ENCODE peak calls at places on chromosomes 7 and 10, in four cellular contexts. X is endothelial cell of umbilical vein, U is mammary epithelial cell, R is SK-MEL-5. Y is an unnamed sample.

GRCh38 chr10:58641708-58642107 is 129.0 kb downstream of the BICC1 start:
- DNase-seq in X (no peak), U (peak), R (no peak), Y (no peak)

GRCh38 chr7:44712012-44712411 is 36.6 kb upstream of the ZMIZ2 start:
- DNase-seq in R (no peak), X (no peak), U (no peak), Y (no peak)

GRCh38 chr10:113663142-113663541 is 699 bp downstream of the NRAP start:
- DNase-seq in X (no peak), R (no peak), U (no peak), Y (no peak)

GRCh38 chr10:6296456-6297214 is 93.9 kb downstream of the PFKFB3 start:
- DNase-seq in X (no peak), U (no peak), R (no peak), Y (peak)

GRCh38 chr10:81984428-81984827 is 109.4 kb downstream of the NRG3 start:
- DNase-seq in R (no peak), X (no peak), U (no peak), Y (no peak)

GRCh38 chr10:69816963-69817605 is 15.4 kb downstream of the COL13A1 start:
- DNase-seq in R (no peak), X (no peak), U (no peak), Y (no peak)

GRCh38 chr10:23034790-23035189 is 60.6 kb upstream of the MSRB2 start:
- DNase-seq in R (no peak), X (no peak), U (no peak), Y (no peak)

GRCh38 chr7:77866791-77867190 is 68.2 kb downstream of the PHTF2 start:
- DNase-seq in X (peak), R (peak), U (peak), Y (peak)

GRCh38 chr10:96370575-96371157 is 11.9 kb upstream of the OPALIN start:
- DNase-seq in R (peak), X (peak), U (peak), Y (peak)

GRCh38 chr7:50369408-50370026 is 65.0 kb downstream of the IKZF1 start:
- DNase-seq in U (peak), X (peak), R (peak), Y (peak)

GRCh38 chr7:83038787-83039186 is 123.9 kb downstream of the PCLO start:
- DNase-seq in X (no peak), U (no peak), R (no peak), Y (no peak)

GRCh38 chr7:132386249-132386681 is 190.0 kb downstream of the PLXNA4 start:
- DNase-seq in X (peak), R (no peak), U (no peak), Y (no peak)

GRCh38 chr10:76675951-76676587 is 961.5 kb downstream of the KCNMA1 start:
- DNase-seq in X (no peak), U (peak), R (peak), Y (no peak)

GRCh38 chr7:4665661-4666060 is 16.4 kb upstream of the FOXK1 start:
- DNase-seq in X (peak), R (no peak), U (peak), Y (no peak)

GRCh38 chr10:28236641-28237040 is 66.2 kb downstream of the MPP7 start:
- DNase-seq in R (no peak), X (no peak), U (no peak), Y (no peak)

GRCh38 chr10:101064415-101065030 is 2.7 kb downstream of the KAZALD1 start:
- DNase-seq in U (no peak), R (no peak), X (no peak), Y (no peak)

GRCh38 chr10:11012880-11013279 is 4.8 kb upstream of the CELF2 start:
- DNase-seq in X (no peak), U (no peak), R (no peak), Y (no peak)

GRCh38 chr10:25048463-25048862 is 32.1 kb downstream of the THNSL1 start:
- DNase-seq in R (no peak), U (no peak), X (no peak), Y (no peak)

GRCh38 chr7:137572071-137572784 is 228.7 kb upstream of the PTN start:
- DNase-seq in R (peak), U (peak), X (no peak), Y (no peak)

GRCh38 chr10:32454148-32454547 is 8.2 kb downstream of the CCDC7 start:
- DNase-seq in R (no peak), U (peak), X (no peak), Y (no peak)